ENCODE peak calls at places on chromosome 18, in five cellular contexts. One of them, this sample, is unnamed.

GRCh38 chr18:45050712-45051639 is 370.3 kb downstream of the SETBP1 start:
- DNase-seq in GM03348: peak; percentile 75
- DNase-seq in Daoy: peak; percentile 62
- DNase-seq in left kidney: peak; percentile 53
- DNase-seq in ELF-1: no peak
- DNase-seq in this sample: no peak

GRCh38 chr18:10353791-10354190 is 100.6 kb upstream of the APCDD1 start:
- DNase-seq in GM03348: peak; percentile 64
- DNase-seq in Daoy: peak; percentile 9
- DNase-seq in left kidney: no peak
- DNase-seq in ELF-1: no peak
- DNase-seq in this sample: no peak

GRCh38 chr18:60982296-60982695 is 350.9 kb upstream of the CDH20 start:
- DNase-seq in GM03348: no peak
- DNase-seq in Daoy: no peak
- DNase-seq in left kidney: no peak
- DNase-seq in ELF-1: no peak
- DNase-seq in this sample: no peak

GRCh38 chr18:69916412-69916811 is 31.3 kb downstream of the CD226 start:
- DNase-seq in GM03348: no peak
- DNase-seq in Daoy: no peak
- DNase-seq in left kidney: no peak
- DNase-seq in ELF-1: no peak
- DNase-seq in this sample: no peak

GRCh38 chr18:61851279-61851678 is 41.5 kb downstream of the RNF152 start:
- DNase-seq in GM03348: no peak
- DNase-seq in Daoy: no peak
- DNase-seq in left kidney: no peak
- DNase-seq in ELF-1: no peak
- DNase-seq in this sample: no peak

GRCh38 chr18:34867520-34867919 is 157.4 kb downstream of the DTNA start:
- DNase-seq in GM03348: no peak
- DNase-seq in Daoy: peak; percentile 5
- DNase-seq in left kidney: peak; percentile 40
- DNase-seq in ELF-1: peak; percentile 87
- DNase-seq in this sample: no peak

GRCh38 chr18:9719421-9719981 is 11.4 kb downstream of the RAB31 start:
- DNase-seq in GM03348: peak; percentile 75
- DNase-seq in Daoy: peak; percentile 83
- DNase-seq in left kidney: no peak
- DNase-seq in ELF-1: no peak
- DNase-seq in this sample: peak; percentile 78

GRCh38 chr18:13376298-13376840 is 157.8 kb downstream of the LDLRAD4 start:
- DNase-seq in GM03348: no peak
- DNase-seq in Daoy: no peak
- DNase-seq in left kidney: no peak
- DNase-seq in ELF-1: no peak
- DNase-seq in this sample: no peak

GRCh38 chr18:49368876-49369440 is 91.5 kb downstream of the DYM start:
- DNase-seq in GM03348: no peak
- DNase-seq in Daoy: no peak
- DNase-seq in left kidney: peak; percentile 22
- DNase-seq in ELF-1: no peak
- DNase-seq in this sample: no peak

GRCh38 chr18:42707080-42707479 is 408.4 kb downstream of the RIT2 start:
- DNase-seq in GM03348: no peak
- DNase-seq in Daoy: no peak
- DNase-seq in left kidney: no peak
- DNase-seq in ELF-1: no peak
- DNase-seq in this sample: no peak

GRCh38 chr18:13376841-13377351 is 158.3 kb downstream of the LDLRAD4 start:
- DNase-seq in GM03348: no peak
- DNase-seq in Daoy: no peak
- DNase-seq in left kidney: no peak
- DNase-seq in ELF-1: no peak
- DNase-seq in this sample: no peak

GRCh38 chr18:23243178-23243577 is 107.9 kb downstream of the CABLES1 start:
- DNase-seq in GM03348: no peak
- DNase-seq in Daoy: no peak
- DNase-seq in left kidney: no peak
- DNase-seq in ELF-1: peak; percentile 77
- DNase-seq in this sample: no peak

GRCh38 chr18:63951302-63951705 is 2.2 kb downstream of the HMSD start:
- DNase-seq in GM03348: peak; percentile 42
- DNase-seq in Daoy: peak; percentile 14
- DNase-seq in left kidney: no peak
- DNase-seq in ELF-1: no peak
- DNase-seq in this sample: peak; percentile 81

GRCh38 chr18:75060185-75060584 is 148.8 kb downstream of the PTGR3 start:
- DNase-seq in GM03348: no peak
- DNase-seq in Daoy: no peak
- DNase-seq in left kidney: no peak
- DNase-seq in ELF-1: no peak
- DNase-seq in this sample: no peak

GRCh38 chr18:961644-962355 is 57.1 kb downstream of the ADCYAP1 start:
- DNase-seq in GM03348: peak; percentile 68
- DNase-seq in Daoy: no peak
- DNase-seq in left kidney: peak; percentile 39
- DNase-seq in ELF-1: peak; percentile 73
- DNase-seq in this sample: peak; percentile 48

GRCh38 chr18:8389391-8390340 is 219.6 kb upstream of the RAB12 start:
- DNase-seq in GM03348: peak; percentile 83
- DNase-seq in Daoy: peak; percentile 46
- DNase-seq in left kidney: peak; percentile 91
- DNase-seq in ELF-1: peak; percentile 84
- DNase-seq in this sample: peak; percentile 49

GRCh38 chr18:46141199-46141598 is 37.0 kb downstream of the HAUS1 start:
- DNase-seq in GM03348: no peak
- DNase-seq in Daoy: no peak
- DNase-seq in left kidney: no peak
- DNase-seq in ELF-1: no peak
- DNase-seq in this sample: no peak

GRCh38 chr18:41371718-41372117 is 583.3 kb upstream of the PIK3C3 start:
- DNase-seq in GM03348: no peak
- DNase-seq in Daoy: no peak
- DNase-seq in left kidney: no peak
- DNase-seq in ELF-1: peak; percentile 24
- DNase-seq in this sample: no peak

GRCh38 chr18:35026407-35027061 is 14.7 kb upstream of the MAPRE2 start:
- DNase-seq in GM03348: no peak
- DNase-seq in Daoy: no peak
- DNase-seq in left kidney: peak; percentile 38
- DNase-seq in ELF-1: peak; percentile 23
- DNase-seq in this sample: no peak

GRCh38 chr18:76428396-76429261 is 66.4 kb downstream of the ZNF516 start:
- DNase-seq in GM03348: peak; percentile 22
- DNase-seq in Daoy: no peak
- DNase-seq in left kidney: no peak
- DNase-seq in ELF-1: no peak
- DNase-seq in this sample: no peak

This sample was measured in RKO.